ENCODE peak calls at places on chromosomes 13 and 19, in seven cellular contexts. G, N, K, L, E, C and P are unnamed samples.

GRCh38 chr13:36696410-36696809 is 22.6 kb downstream of the SERTM1 start:
- DNase-seq in K (no peak), E (no peak), L (no peak), C (no peak), G (no peak), N (no peak), P (no peak)

GRCh38 chr13:97322740-97323342 is 100.7 kb downstream of the MBNL2 start:
- DNase-seq in N (no peak), L (no peak), K (no peak), G (no peak), E (no peak), C (no peak), P (no peak)

GRCh38 chr13:48749699-48750473 is 96.2 kb downstream of the CYSLTR2 start:
- DNase-seq in E (peak; percentile 58), K (peak; percentile 13), C (no peak), N (peak; percentile 87), G (peak; percentile 94), L (peak; percentile 80), P (peak; percentile 75)

GRCh38 chr13:20387441-20387971 is 138.2 kb downstream of the CRYL1 start:
- DNase-seq in L (no peak), E (no peak), K (no peak), N (no peak), C (no peak), G (no peak), P (no peak)

GRCh38 chr19:3440082-3440481 is 40.2 kb downstream of the SMIM24 start:
- DNase-seq in E (peak; percentile 55), K (peak; percentile 47), C (peak; percentile 77), G (no peak), L (peak; percentile 57), N (no peak), P (peak; percentile 64)

GRCh38 chr19:35730326-35730725 is 11.9 kb downstream of the IGFLR1 start:
- DNase-seq in G (no peak), E (no peak), K (no peak), L (no peak), C (no peak), N (no peak), P (no peak)

GRCh38 chr13:34003712-34004111 is 185.8 kb downstream of the RFC3 start:
- DNase-seq in E (no peak), G (no peak), C (no peak), K (no peak), L (no peak), N (no peak), P (no peak)

GRCh38 chr19:16435238-16435911 is 36.4 kb downstream of the EPS15L1 start:
- DNase-seq in C (no peak), N (peak; percentile 73), K (no peak), L (peak; percentile 40), G (peak; percentile 74), E (peak; percentile 94), P (no peak)

GRCh38 chr19:20964798-20965197 is 41.7 kb downstream of the ZNF85 start:
- DNase-seq in C (no peak), N (no peak), L (no peak), G (no peak), E (no peak), K (peak; percentile 1), P (peak; percentile 12)

GRCh38 chr13:101035119-101035620 is 360.6 kb upstream of the TMTC4 start:
- DNase-seq in C (no peak), G (no peak), E (no peak), L (no peak), N (no peak), K (no peak), P (no peak)

GRCh38 chr13:44906758-44907157 is 82.5 kb downstream of the NUFIP1 start:
- DNase-seq in L (no peak), N (no peak), C (no peak), K (no peak), E (no peak), G (peak; percentile 62), P (no peak)

GRCh38 chr19:37963190-37963947 is 56.4 kb downstream of the SIPA1L3 start:
- DNase-seq in E (no peak), C (no peak), N (no peak), G (no peak), L (no peak), K (no peak), P (peak; percentile 22)

GRCh38 chr13:30802953-30803478 is 67.7 kb downstream of the ALOX5AP start:
- DNase-seq in E (peak; percentile 95), K (peak; percentile 74), L (peak; percentile 86), C (peak; percentile 95), N (peak; percentile 91), G (peak; percentile 83), P (peak; percentile 89)

GRCh38 chr13:61531383-61532065 is 115.9 kb upstream of the PCDH20 start:
- DNase-seq in K (no peak), G (no peak), E (no peak), C (no peak), L (no peak), N (no peak), P (no peak)

GRCh38 chr19:3743486-3743885 is 18.0 kb downstream of the APBA3 start:
- DNase-seq in L (no peak), E (no peak), C (no peak), G (no peak), N (no peak), K (no peak), P (no peak)

GRCh38 chr19:1811942-1812425 is at the start of gene ATP8B3:
- DNase-seq in E (no peak), C (no peak), N (no peak), K (no peak), G (no peak), L (no peak), P (no peak)

GRCh38 chr13:93238711-93239110 is 12.1 kb downstream of the GPC6 start:
- DNase-seq in G (no peak), N (no peak), K (no peak), C (no peak), L (no peak), E (no peak), P (no peak)

GRCh38 chr19:56973713-56974553 is 133.4 kb upstream of the PEG3 start:
- DNase-seq in G (no peak), E (peak; percentile 58), C (no peak), L (no peak), N (no peak), K (no peak), P (no peak)

DNA sequence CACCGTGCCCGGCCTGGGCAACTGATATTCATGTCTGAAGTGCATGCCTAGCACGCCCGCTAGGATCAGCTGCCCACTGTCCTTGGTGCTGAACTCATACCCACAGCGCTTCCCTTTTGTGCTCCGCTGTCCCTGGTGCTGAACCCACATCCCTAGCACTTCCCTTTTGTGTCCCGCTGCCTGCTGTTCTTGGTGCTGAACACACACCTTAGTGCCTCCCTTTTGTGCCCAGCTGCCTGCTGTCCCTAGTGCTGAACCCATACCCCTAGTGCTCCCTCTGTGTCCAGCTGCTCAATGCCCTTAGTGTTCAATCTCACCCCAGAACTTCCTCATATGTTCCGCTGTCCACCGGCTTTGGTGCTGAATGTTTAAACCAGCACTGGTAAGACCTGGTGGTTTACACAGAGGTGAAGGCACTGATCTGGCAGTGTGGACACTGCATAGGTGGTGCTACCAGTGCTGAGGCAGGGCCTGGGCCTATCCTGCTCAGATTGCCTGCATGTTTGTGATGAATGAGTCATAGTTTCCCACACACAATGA is 26.3 kb upstream of the SIGLEC11 start:
- DNase-seq in L (peak; percentile 83), N (peak; percentile 92), G (peak; percentile 84), K (peak; percentile 84), E (peak; percentile 98), C (peak; percentile 84), P (no peak)
- H3K4me1 ChIP-seq in L (no peaks in the 10 kb centered on the region), N (no peaks in the 10 kb centered on the region), G (no peaks in the 10 kb centered on the region), K (no peaks in the 10 kb centered on the region), E (no peaks in the 10 kb centered on the region), C (no peaks in the 10 kb centered on the region), P (no peaks in the 10 kb centered on the region)

GRCh38 chr13:43157796-43158195 is 134.4 kb downstream of the DNAJC15 start:
- DNase-seq in N (no peak), E (no peak), L (no peak), G (no peak), C (no peak), K (no peak), P (no peak)
- H3K4me1 ChIP-seq in N (no peaks in the 10 kb centered on the region), E (peaks cover 18% of the 10 kb centered on the region), L (no peaks in the 10 kb centered on the region), G (no peaks in the 10 kb centered on the region), C (no peaks in the 10 kb centered on the region), K (no peaks in the 10 kb centered on the region), P (peaks cover 4% of the 10 kb centered on the region)

DNA sequence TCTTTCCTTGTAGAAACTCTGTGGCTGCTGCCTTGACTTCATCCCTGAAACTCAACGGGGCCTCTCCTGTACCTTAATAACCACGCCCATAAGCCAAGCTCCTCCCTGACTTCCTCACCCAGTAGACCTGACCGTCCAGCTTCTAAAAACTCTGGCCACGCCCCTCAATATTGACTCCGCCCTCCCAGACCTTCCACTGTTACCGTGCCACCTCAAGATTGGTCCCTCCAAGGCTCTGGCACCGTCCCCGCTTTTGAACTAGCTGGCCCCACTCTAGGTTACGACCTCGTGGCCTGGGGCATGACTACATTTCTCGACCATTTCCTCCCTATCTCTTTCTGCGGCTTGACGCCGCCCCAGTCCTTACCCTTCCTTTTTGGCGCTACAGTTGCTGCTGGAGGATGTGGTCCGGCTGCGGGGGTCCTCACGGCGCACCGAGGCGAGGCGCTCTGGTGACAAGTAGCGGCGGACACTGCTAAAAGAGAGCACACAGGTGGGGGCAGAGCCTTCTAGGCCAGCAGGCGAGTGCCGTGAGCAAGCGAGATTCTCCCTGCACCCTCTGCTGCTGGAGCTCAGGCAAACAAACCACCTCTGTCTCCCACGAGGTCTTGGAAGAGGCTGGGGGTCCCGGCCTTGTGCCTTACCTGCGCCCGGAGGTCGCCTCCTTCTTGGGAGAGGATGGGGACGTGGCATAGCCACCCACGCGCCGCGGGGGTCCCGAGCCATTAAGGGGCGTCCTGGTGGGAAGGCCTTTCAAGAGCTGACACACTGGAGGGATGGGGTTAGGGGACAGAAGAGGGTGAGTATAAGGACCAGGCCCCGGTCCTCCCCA is 2.3 kb upstream of the EML2 start:
- DNase-seq in K (peak; percentile 44), C (peak; percentile 83), E (peak; percentile 88), G (peak; percentile 72), N (peak; percentile 76), L (peak; percentile 74), P (no peak)
- H3K4me1 ChIP-seq in K (peaks cover 66% of the 10 kb centered on the region), C (peaks cover 24% of the 10 kb centered on the region), E (peaks cover 10% of the 10 kb centered on the region), G (no peaks in the 10 kb centered on the region), N (no peaks in the 10 kb centered on the region), L (peaks cover 76% of the 10 kb centered on the region), P (peaks cover 6% of the 10 kb centered on the region)

GRCh38 chr13:41579881-41580280 is 122.5 kb downstream of the RGCC start:
- DNase-seq in L (no peak), N (no peak), K (no peak), C (no peak), G (no peak), E (no peak), P (no peak)

GRCh38 chr13:41579168-41579567 is 121.8 kb downstream of the RGCC start:
- DNase-seq in G (no peak), C (no peak), E (no peak), L (no peak), N (no peak), K (no peak), P (no peak)

GRCh38 chr13:41577437-41577836 is 120.1 kb downstream of the RGCC start:
- DNase-seq in E (no peak), G (no peak), N (peak; percentile 65), L (peak; percentile 36), C (peak; percentile 93), K (no peak), P (no peak)

GRCh38 chr13:41581884-41582547 is 124.7 kb downstream of the RGCC start:
- DNase-seq in E (no peak), N (no peak), G (no peak), C (no peak), K (no peak), L (no peak), P (no peak)

DNA sequence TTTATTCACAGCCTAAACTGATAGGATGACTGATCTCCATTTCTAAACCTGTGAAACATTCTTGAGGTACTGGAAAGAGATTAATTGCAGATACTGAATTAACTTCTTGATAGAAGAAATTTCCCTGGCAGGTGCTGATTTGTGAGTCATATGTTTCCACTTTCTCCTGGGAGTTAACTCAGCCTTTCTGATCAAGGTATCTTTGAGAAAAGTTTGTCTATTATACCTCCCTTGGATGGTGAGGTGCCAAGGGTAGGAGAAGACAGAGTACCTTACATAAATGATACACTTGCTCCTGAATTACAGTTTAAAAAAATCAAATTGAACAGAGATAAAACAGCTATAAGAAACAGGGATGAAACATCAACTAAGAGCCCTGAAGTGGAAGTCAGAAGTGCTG is 123.0 kb downstream of the RGCC start:
- DNase-seq in C (no peak), L (no peak), E (no peak), N (no peak), G (no peak), K (no peak), P (no peak)
- H3K4me1 ChIP-seq in C (peaks cover 14% of the 10 kb centered on the region), L (peaks cover 18% of the 10 kb centered on the region), E (no peaks in the 10 kb centered on the region), N (no peaks in the 10 kb centered on the region), G (no peaks in the 10 kb centered on the region), K (no peaks in the 10 kb centered on the region), P (no peaks in the 10 kb centered on the region)